ENCODE peak calls at places on chromosomes 5 and 9, in four cellular contexts. One of them, this sample, is unnamed.

GRCh38 chr5:1202026-1202797 is 817 bp downstream of the SLC6A19 start:
- DNase-seq in astrocyte of the spinal cord: no peak
- DNase-seq in IMR-90: no peak
- DNase-seq in K562: no peak
- DNase-seq in this sample: no peak

GRCh38 chr9:129486496-129487306 is 134.2 kb downstream of the C9orf50 start:
- DNase-seq in astrocyte of the spinal cord: peak
- DNase-seq in IMR-90: peak
- DNase-seq in K562: no peak
- DNase-seq in this sample: peak

GRCh38 chr5:18314192-18314778 is 680.0 kb downstream of the TAF11L14 start:
- DNase-seq in astrocyte of the spinal cord: peak
- DNase-seq in IMR-90: peak
- DNase-seq in K562: peak
- DNase-seq in this sample: peak

GRCh38 chr5:150622157-150622556 is 18.3 kb upstream of the SYNPO start:
- DNase-seq in astrocyte of the spinal cord: no peak
- DNase-seq in IMR-90: peak
- DNase-seq in K562: no peak
- DNase-seq in this sample: no peak

GRCh38 chr5:143403607-143404415 is at the start of gene NR3C1:
- DNase-seq in astrocyte of the spinal cord: peak
- DNase-seq in IMR-90: peak
- DNase-seq in K562: peak
- DNase-seq in this sample: peak

GRCh38 chr9:109289931-109290330 is 30.9 kb downstream of the EPB41L4B start:
- DNase-seq in astrocyte of the spinal cord: no peak
- DNase-seq in IMR-90: no peak
- DNase-seq in K562: no peak
- DNase-seq in this sample: no peak

GRCh38 chr9:38011991-38012390 is 57.0 kb downstream of the SHB start:
- DNase-seq in astrocyte of the spinal cord: no peak
- DNase-seq in IMR-90: no peak
- DNase-seq in K562: no peak
- DNase-seq in this sample: no peak

GRCh38 chr9:79801459-79801858 is 229.7 kb downstream of the TLE4 start:
- DNase-seq in astrocyte of the spinal cord: no peak
- DNase-seq in IMR-90: no peak
- DNase-seq in K562: no peak
- DNase-seq in this sample: no peak

GRCh38 chr5:124748687-124749594 is 2.5 kb upstream of the ZNF608 start:
- DNase-seq in astrocyte of the spinal cord: peak
- DNase-seq in IMR-90: peak
- DNase-seq in K562: peak
- DNase-seq in this sample: no peak

GRCh38 chr5:14977058-14977640 is 105.6 kb upstream of the ANKH start:
- DNase-seq in astrocyte of the spinal cord: no peak
- DNase-seq in IMR-90: no peak
- DNase-seq in K562: no peak
- DNase-seq in this sample: no peak

GRCh38 chr5:128777052-128777451 is 188.2 kb upstream of the SLC27A6 start:
- DNase-seq in astrocyte of the spinal cord: no peak
- DNase-seq in IMR-90: no peak
- DNase-seq in K562: no peak
- DNase-seq in this sample: no peak

GRCh38 chr9:14661421-14662059 is 31.7 kb downstream of the ZDHHC21 start:
- DNase-seq in astrocyte of the spinal cord: peak
- DNase-seq in IMR-90: peak
- DNase-seq in K562: peak
- DNase-seq in this sample: no peak

GRCh38 chr5:17069995-17070405 is 133.9 kb upstream of the MYO10 start:
- DNase-seq in astrocyte of the spinal cord: no peak
- DNase-seq in IMR-90: no peak
- DNase-seq in K562: peak
- DNase-seq in this sample: no peak

GRCh38 chr5:2756211-2756746 is 4.8 kb upstream of the IRX2 start:
- DNase-seq in astrocyte of the spinal cord: peak
- DNase-seq in IMR-90: peak
- DNase-seq in K562: no peak
- DNase-seq in this sample: peak

GRCh38 chr9:86405926-86406325 is 51.7 kb upstream of the TUT7 start:
- DNase-seq in astrocyte of the spinal cord: peak
- DNase-seq in IMR-90: peak
- DNase-seq in K562: no peak
- DNase-seq in this sample: peak

GRCh38 chr9:72533322-72533721 is 11.9 kb downstream of the TMC1 start:
- DNase-seq in astrocyte of the spinal cord: peak
- DNase-seq in IMR-90: peak
- DNase-seq in K562: no peak
- DNase-seq in this sample: peak

GRCh38 chr5:28399211-28399610 is 1360.8 kb upstream of the CDH9 start:
- DNase-seq in astrocyte of the spinal cord: no peak
- DNase-seq in IMR-90: no peak
- DNase-seq in K562: no peak
- DNase-seq in this sample: no peak

GRCh38 chr5:2748841-2749513 is 2.5 kb downstream of the IRX2 start:
- DNase-seq in astrocyte of the spinal cord: peak
- DNase-seq in IMR-90: no peak
- DNase-seq in K562: no peak
- DNase-seq in this sample: no peak

GRCh38 chr9:95735701-95736100 is 139.8 kb upstream of the ERCC6L2 start:
- DNase-seq in astrocyte of the spinal cord: no peak
- DNase-seq in IMR-90: no peak
- DNase-seq in K562: no peak
- DNase-seq in this sample: no peak

GRCh38 chr5:150057996-150058395 is 28.4 kb downstream of the CSF1R start:
- DNase-seq in astrocyte of the spinal cord: no peak
- DNase-seq in IMR-90: peak
- DNase-seq in K562: no peak
- DNase-seq in this sample: no peak

GRCh38 chr9:110156902-110157301 is 51.1 kb downstream of the C9orf152 start:
- DNase-seq in astrocyte of the spinal cord: peak
- DNase-seq in IMR-90: no peak
- DNase-seq in K562: no peak
- DNase-seq in this sample: peak

GRCh38 chr9:122821278-122821952 is 7.0 kb downstream of the PDCL start:
- DNase-seq in astrocyte of the spinal cord: no peak
- DNase-seq in IMR-90: peak
- DNase-seq in K562: peak
- DNase-seq in this sample: no peak

GRCh38 chr5:165559645-165560044 is 2054.2 kb downstream of the MAT2B start:
- DNase-seq in astrocyte of the spinal cord: no peak
- DNase-seq in IMR-90: no peak
- DNase-seq in K562: no peak
- DNase-seq in this sample: no peak

GRCh38 chr5:159021360-159022177 is 78.1 kb downstream of the EBF1 start:
- DNase-seq in astrocyte of the spinal cord: no peak
- DNase-seq in IMR-90: peak
- DNase-seq in K562: no peak
- DNase-seq in this sample: no peak

GRCh38 chr5:59583810-59584562 is 309.5 kb downstream of the PDE4D start:
- DNase-seq in astrocyte of the spinal cord: peak
- DNase-seq in IMR-90: no peak
- DNase-seq in K562: no peak
- DNase-seq in this sample: no peak

GRCh38 chr9:73981405-73981804 is 515.7 kb upstream of the RORB start:
- DNase-seq in astrocyte of the spinal cord: no peak
- DNase-seq in IMR-90: no peak
- DNase-seq in K562: no peak
- DNase-seq in this sample: no peak

GRCh38 chr9:109161471-109161870 is 5.6 kb downstream of the FRRS1L start:
- DNase-seq in astrocyte of the spinal cord: no peak
- DNase-seq in IMR-90: no peak
- DNase-seq in K562: no peak
- DNase-seq in this sample: no peak

GRCh38 chr5:142981886-142982820 is 212.0 kb downstream of the ARHGAP26 start:
- DNase-seq in astrocyte of the spinal cord: peak
- DNase-seq in IMR-90: peak
- DNase-seq in K562: no peak
- DNase-seq in this sample: peak

GRCh38 chr5:179840321-179840720 is 18.3 kb downstream of the MRNIP start:
- DNase-seq in astrocyte of the spinal cord: no peak
- DNase-seq in IMR-90: no peak
- DNase-seq in K562: no peak
- DNase-seq in this sample: no peak

GRCh38 chr5:95261369-95262175 is 23.3 kb downstream of the MCTP1 start:
- DNase-seq in astrocyte of the spinal cord: peak
- DNase-seq in IMR-90: peak
- DNase-seq in K562: peak
- DNase-seq in this sample: peak

GRCh38 chr5:80835128-80835527 is 125.0 kb upstream of the RASGRF2 start:
- DNase-seq in astrocyte of the spinal cord: no peak
- DNase-seq in IMR-90: no peak
- DNase-seq in K562: no peak
- DNase-seq in this sample: no peak

GRCh38 chr5:32630867-32631491 is 45.6 kb downstream of the SUB1 start:
- DNase-seq in astrocyte of the spinal cord: no peak
- DNase-seq in IMR-90: no peak
- DNase-seq in K562: no peak
- DNase-seq in this sample: no peak

GRCh38 chr9:123933401-123933800 is 3.5 kb upstream of the DENND1A start:
- DNase-seq in astrocyte of the spinal cord: peak
- DNase-seq in IMR-90: peak
- DNase-seq in K562: no peak
- DNase-seq in this sample: peak

GRCh38 chr5:149820536-149821503 is 90.7 kb downstream of the PPARGC1B start:
- DNase-seq in astrocyte of the spinal cord: no peak
- DNase-seq in IMR-90: no peak
- DNase-seq in K562: no peak
- DNase-seq in this sample: no peak

GRCh38 chr9:112112519-112112918 is 62.6 kb downstream of the SUSD1 start:
- DNase-seq in astrocyte of the spinal cord: peak
- DNase-seq in IMR-90: peak
- DNase-seq in K562: no peak
- DNase-seq in this sample: peak

GRCh38 chr9:13778486-13779110 is 499.1 kb upstream of the MPDZ start:
- DNase-seq in astrocyte of the spinal cord: peak
- DNase-seq in IMR-90: peak
- DNase-seq in K562: no peak
- DNase-seq in this sample: no peak

GRCh38 chr9:121073038-121073437 is 1.7 kb upstream of the CNTRL start:
- DNase-seq in astrocyte of the spinal cord: peak
- DNase-seq in IMR-90: peak
- DNase-seq in K562: no peak
- DNase-seq in this sample: peak

GRCh38 chr5:82313016-82313415 is 34.9 kb upstream of the RPS23 start:
- DNase-seq in astrocyte of the spinal cord: no peak
- DNase-seq in IMR-90: no peak
- DNase-seq in K562: no peak
- DNase-seq in this sample: no peak

DNA sequence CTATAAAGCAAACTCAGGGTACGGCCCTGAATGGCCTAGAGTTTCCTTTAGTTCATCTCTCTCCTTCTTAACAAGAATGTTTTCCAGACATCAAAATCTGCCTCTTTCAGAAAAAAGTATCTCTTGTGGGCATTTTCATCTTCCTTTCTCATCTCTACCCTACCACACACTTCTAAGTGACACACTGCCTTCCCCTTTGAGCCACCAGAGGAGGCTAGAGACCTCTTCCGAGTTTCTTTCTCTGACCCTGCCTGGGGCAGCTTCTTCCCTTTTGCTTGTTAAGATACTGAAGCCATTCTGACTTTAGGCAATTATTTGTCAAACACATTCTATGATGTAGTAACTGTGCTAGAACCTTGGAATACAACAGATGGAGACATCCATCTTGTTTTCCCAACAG is 8.7 kb upstream of the SV2C start:
- DNase-seq in astrocyte of the spinal cord: no peak
- DNase-seq in IMR-90: no peak
- DNase-seq in K562: peak
- DNase-seq in this sample: no peak
- TF ChIP-seq CTCF in astrocyte of the spinal cord: peak
- TF ChIP-seq CTCF in IMR-90: no peak
- TF ChIP-seq CTCF in K562: peak
- TF ChIP-seq CTCF in this sample: no peak

DNA sequence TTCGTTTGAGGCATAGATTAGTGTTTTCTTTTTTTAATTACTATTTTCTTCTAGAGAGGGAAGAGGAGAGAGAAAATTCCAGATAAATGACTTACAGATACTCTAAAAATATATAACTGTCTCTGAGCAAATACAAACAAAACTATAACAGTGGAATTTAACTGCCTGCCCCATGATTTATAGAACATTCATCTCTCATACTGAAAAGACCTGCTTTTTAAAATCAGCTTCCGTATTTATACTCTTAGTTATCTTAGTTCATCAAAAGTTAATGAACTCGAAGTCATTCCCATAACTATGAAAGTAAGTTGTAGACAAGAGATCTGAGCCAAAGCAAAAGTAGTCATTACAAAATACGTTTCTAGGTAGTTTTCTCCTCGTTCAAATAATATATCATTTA is 123.8 kb upstream of the DMRT1 start:
- DNase-seq in astrocyte of the spinal cord: no peak
- DNase-seq in IMR-90: no peak
- DNase-seq in K562: no peak
- DNase-seq in this sample: no peak
- TF ChIP-seq CTCF in astrocyte of the spinal cord: no peak
- TF ChIP-seq CTCF in IMR-90: no peak
- TF ChIP-seq CTCF in K562: no peak
- TF ChIP-seq CTCF in this sample: no peak

GRCh38 chr5:38259062-38259857 is 901 bp downstream of the EGFLAM start:
- DNase-seq in astrocyte of the spinal cord: no peak
- DNase-seq in IMR-90: no peak
- DNase-seq in K562: no peak
- DNase-seq in this sample: no peak
- TF ChIP-seq CTCF in astrocyte of the spinal cord: no peak
- TF ChIP-seq CTCF in IMR-90: no peak
- TF ChIP-seq CTCF in K562: no peak
- TF ChIP-seq CTCF in this sample: no peak

GRCh38 chr5:113123563-113123962 is 147.0 kb downstream of the DCP2 start:
- DNase-seq in astrocyte of the spinal cord: peak
- DNase-seq in IMR-90: no peak
- DNase-seq in K562: peak
- DNase-seq in this sample: no peak
- TF ChIP-seq CTCF in astrocyte of the spinal cord: peak
- TF ChIP-seq CTCF in IMR-90: no peak
- TF ChIP-seq CTCF in K562: peak
- TF ChIP-seq CTCF in this sample: peak

GRCh38 chr5:141849371-141850182 is 28.6 kb downstream of the PCDH1 start:
- DNase-seq in astrocyte of the spinal cord: peak
- DNase-seq in IMR-90: peak
- DNase-seq in K562: peak
- DNase-seq in this sample: peak
- TF ChIP-seq CTCF in astrocyte of the spinal cord: no peak
- TF ChIP-seq CTCF in IMR-90: no peak
- TF ChIP-seq CTCF in K562: no peak
- TF ChIP-seq CTCF in this sample: no peak

This sample was measured in HFFc6.